ENCODE peak calls at places on chromosome 1, in nine cellular contexts. One of them, this sample, is unnamed.

GRCh38 chr1:94036721-94037120 is 84.2 kb downstream of the ABCA4 start:
- DNase-seq in GM12891: no peak
- DNase-seq in NCI-H460: no peak
- DNase-seq in activated T-helper 1 cell treated with anti-CD3 and anti-CD28 coated beads, Interleukin-2, amount 50 U/mL, for 16 hours: no peak
- DNase-seq in activated naive CD4-positive, alpha-beta T cell treated with Interleukin-2 at 50 U/mL for 16 hours: no peak
- DNase-seq in nucleus accumbens: no peak
- DNase-seq in HuH-7: no peak
- DNase-seq in progenitor cell of endocrine pancreas: no peak
- DNase-seq in head of caudate nucleus: no peak
- DNase-seq in this sample: no peak

GRCh38 chr1:15218287-15219279 is 28.4 kb upstream of the FHAD1 start:
- DNase-seq in activated naive CD4-positive, alpha-beta T cell treated with Interleukin-2 at 50 U/mL for 16 hours: no peak
- DNase-seq in head of caudate nucleus: no peak
- DNase-seq in GM12891: no peak
- DNase-seq in progenitor cell of endocrine pancreas: no peak
- DNase-seq in nucleus accumbens: no peak
- DNase-seq in activated T-helper 1 cell treated with anti-CD3 and anti-CD28 coated beads, Interleukin-2, amount 50 U/mL, for 16 hours: no peak
- DNase-seq in NCI-H460: no peak
- DNase-seq in HuH-7: no peak
- DNase-seq in this sample: peak; percentile 8

GRCh38 chr1:70706381-70707173 is 295.5 kb downstream of the CTH start:
- DNase-seq in NCI-H460: no peak
- DNase-seq in GM12891: no peak
- DNase-seq in nucleus accumbens: no peak
- DNase-seq in HuH-7: no peak
- DNase-seq in head of caudate nucleus: no peak
- DNase-seq in activated naive CD4-positive, alpha-beta T cell treated with Interleukin-2 at 50 U/mL for 16 hours: no peak
- DNase-seq in progenitor cell of endocrine pancreas: no peak
- DNase-seq in activated T-helper 1 cell treated with anti-CD3 and anti-CD28 coated beads, Interleukin-2, amount 50 U/mL, for 16 hours: no peak
- DNase-seq in this sample: no peak

GRCh38 chr1:236904874-236905741 is 99.1 kb downstream of the MT1HL1 start:
- DNase-seq in GM12891: no peak
- DNase-seq in progenitor cell of endocrine pancreas: no peak
- DNase-seq in activated T-helper 1 cell treated with anti-CD3 and anti-CD28 coated beads, Interleukin-2, amount 50 U/mL, for 16 hours: no peak
- DNase-seq in head of caudate nucleus: no peak
- DNase-seq in NCI-H460: peak; percentile 85
- DNase-seq in activated naive CD4-positive, alpha-beta T cell treated with Interleukin-2 at 50 U/mL for 16 hours: no peak
- DNase-seq in HuH-7: no peak
- DNase-seq in nucleus accumbens: no peak
- DNase-seq in this sample: no peak

GRCh38 chr1:21022279-21023040 is 154.2 kb downstream of the EIF4G3 start:
- DNase-seq in NCI-H460: peak; percentile 93
- DNase-seq in GM12891: peak; percentile 32
- DNase-seq in HuH-7: peak; percentile 69
- DNase-seq in activated T-helper 1 cell treated with anti-CD3 and anti-CD28 coated beads, Interleukin-2, amount 50 U/mL, for 16 hours: no peak
- DNase-seq in head of caudate nucleus: no peak
- DNase-seq in progenitor cell of endocrine pancreas: no peak
- DNase-seq in activated naive CD4-positive, alpha-beta T cell treated with Interleukin-2 at 50 U/mL for 16 hours: peak; percentile 22
- DNase-seq in nucleus accumbens: no peak
- DNase-seq in this sample: peak; percentile 37

GRCh38 chr1:31984419-31985347 is 29.0 kb upstream of the KHDRBS1 start:
- DNase-seq in head of caudate nucleus: no peak
- DNase-seq in GM12891: no peak
- DNase-seq in HuH-7: no peak
- DNase-seq in progenitor cell of endocrine pancreas: no peak
- DNase-seq in nucleus accumbens: no peak
- DNase-seq in activated naive CD4-positive, alpha-beta T cell treated with Interleukin-2 at 50 U/mL for 16 hours: peak; percentile 37
- DNase-seq in activated T-helper 1 cell treated with anti-CD3 and anti-CD28 coated beads, Interleukin-2, amount 50 U/mL, for 16 hours: no peak
- DNase-seq in NCI-H460: no peak
- DNase-seq in this sample: peak; percentile 6

GRCh38 chr1:8004113-8004802 is 21.9 kb downstream of the ERRFI1 start:
- DNase-seq in activated naive CD4-positive, alpha-beta T cell treated with Interleukin-2 at 50 U/mL for 16 hours: no peak
- DNase-seq in head of caudate nucleus: peak; percentile 75
- DNase-seq in progenitor cell of endocrine pancreas: no peak
- DNase-seq in NCI-H460: no peak
- DNase-seq in GM12891: no peak
- DNase-seq in activated T-helper 1 cell treated with anti-CD3 and anti-CD28 coated beads, Interleukin-2, amount 50 U/mL, for 16 hours: no peak
- DNase-seq in nucleus accumbens: no peak
- DNase-seq in HuH-7: no peak
- DNase-seq in this sample: no peak

GRCh38 chr1:209434066-209434465 is 149.4 kb upstream of the CAMK1G start:
- DNase-seq in NCI-H460: no peak
- DNase-seq in activated T-helper 1 cell treated with anti-CD3 and anti-CD28 coated beads, Interleukin-2, amount 50 U/mL, for 16 hours: no peak
- DNase-seq in activated naive CD4-positive, alpha-beta T cell treated with Interleukin-2 at 50 U/mL for 16 hours: no peak
- DNase-seq in HuH-7: no peak
- DNase-seq in nucleus accumbens: no peak
- DNase-seq in progenitor cell of endocrine pancreas: no peak
- DNase-seq in head of caudate nucleus: peak; percentile 41
- DNase-seq in GM12891: no peak
- DNase-seq in this sample: no peak

This sample was measured in NK-92 treated with Interleukin-12 subunit alpha and Interleukin-12 subunit beta, amount 100 ng/mL, for 24 hours.